ENCODE peak calls at places on chromosome 2, in seven cellular contexts. One of them, this sample, is unnamed.

GRCh38 chr2:98502556-98503335 is 58.1 kb downstream of the INPP4A start:
- DNase-seq in A673: no peak
- DNase-seq in effector memory CD4-positive, alpha-beta T cell: no peak
- DNase-seq in upper lobe of right lung: no peak
- DNase-seq in Panc1: no peak
- DNase-seq in testis: no peak
- DNase-seq in fibroblast of lung: no peak
- DNase-seq in this sample: no peak

GRCh38 chr2:72813841-72814240 is 12.0 kb downstream of the EXOC6B start:
- DNase-seq in upper lobe of right lung: no peak
- DNase-seq in testis: no peak
- DNase-seq in effector memory CD4-positive, alpha-beta T cell: no peak
- DNase-seq in Panc1: no peak
- DNase-seq in fibroblast of lung: peak
- DNase-seq in A673: no peak
- DNase-seq in this sample: no peak

GRCh38 chr2:17835511-17835910 is 19.3 kb downstream of the MSGN1 start:
- DNase-seq in testis: no peak
- DNase-seq in effector memory CD4-positive, alpha-beta T cell: no peak
- DNase-seq in Panc1: no peak
- DNase-seq in fibroblast of lung: no peak
- DNase-seq in upper lobe of right lung: no peak
- DNase-seq in A673: no peak
- DNase-seq in this sample: no peak

GRCh38 chr2:96091141-96091710 is 25.1 kb downstream of the ADRA2B start:
- DNase-seq in fibroblast of lung: no peak
- DNase-seq in testis: no peak
- DNase-seq in effector memory CD4-positive, alpha-beta T cell: no peak
- DNase-seq in upper lobe of right lung: peak
- DNase-seq in Panc1: no peak
- DNase-seq in A673: no peak
- DNase-seq in this sample: no peak

GRCh38 chr2:7703523-7704144 is 786.4 kb downstream of the RNF144A start:
- DNase-seq in upper lobe of right lung: no peak
- DNase-seq in Panc1: no peak
- DNase-seq in fibroblast of lung: no peak
- DNase-seq in A673: no peak
- DNase-seq in effector memory CD4-positive, alpha-beta T cell: no peak
- DNase-seq in testis: no peak
- DNase-seq in this sample: no peak

GRCh38 chr2:1561793-1562521 is 148.7 kb downstream of the TPO start:
- DNase-seq in A673: no peak
- DNase-seq in Panc1: no peak
- DNase-seq in upper lobe of right lung: no peak
- DNase-seq in fibroblast of lung: no peak
- DNase-seq in effector memory CD4-positive, alpha-beta T cell: no peak
- DNase-seq in testis: peak
- DNase-seq in this sample: no peak

GRCh38 chr2:64173156-64174135 is 29.2 kb upstream of the PELI1 start:
- DNase-seq in A673: peak
- DNase-seq in fibroblast of lung: no peak
- DNase-seq in effector memory CD4-positive, alpha-beta T cell: no peak
- DNase-seq in upper lobe of right lung: no peak
- DNase-seq in testis: no peak
- DNase-seq in Panc1: no peak
- DNase-seq in this sample: no peak

GRCh38 chr2:11097038-11097720 is 58.1 kb upstream of the SLC66A3 start:
- DNase-seq in upper lobe of right lung: peak
- DNase-seq in A673: no peak
- DNase-seq in fibroblast of lung: peak
- DNase-seq in testis: peak
- DNase-seq in Panc1: no peak
- DNase-seq in effector memory CD4-positive, alpha-beta T cell: no peak
- DNase-seq in this sample: no peak

GRCh38 chr2:55115795-55116597 is 65.7 kb upstream of the RTN4 start:
- DNase-seq in upper lobe of right lung: no peak
- DNase-seq in fibroblast of lung: peak
- DNase-seq in effector memory CD4-positive, alpha-beta T cell: no peak
- DNase-seq in testis: no peak
- DNase-seq in A673: peak
- DNase-seq in Panc1: no peak
- DNase-seq in this sample: no peak

GRCh38 chr2:25835906-25836305 is 42.4 kb downstream of the ASXL2 start:
- DNase-seq in effector memory CD4-positive, alpha-beta T cell: no peak
- DNase-seq in testis: no peak
- DNase-seq in upper lobe of right lung: no peak
- DNase-seq in A673: no peak
- DNase-seq in Panc1: no peak
- DNase-seq in fibroblast of lung: no peak
- DNase-seq in this sample: no peak

GRCh38 chr2:108220942-108221541 is 18.7 kb upstream of the SULT1C3 start:
- DNase-seq in upper lobe of right lung: peak
- DNase-seq in fibroblast of lung: no peak
- DNase-seq in testis: no peak
- DNase-seq in A673: no peak
- DNase-seq in Panc1: no peak
- DNase-seq in effector memory CD4-positive, alpha-beta T cell: no peak
- DNase-seq in this sample: no peak

GRCh38 chr2:42601076-42601475 is 32.6 kb downstream of the MTA3 start:
- DNase-seq in effector memory CD4-positive, alpha-beta T cell: no peak
- DNase-seq in fibroblast of lung: peak
- DNase-seq in upper lobe of right lung: no peak
- DNase-seq in A673: no peak
- DNase-seq in Panc1: no peak
- DNase-seq in testis: no peak
- DNase-seq in this sample: no peak

GRCh38 chr2:101223814-101224231 is 28.9 kb upstream of the CNOT11 start:
- DNase-seq in upper lobe of right lung: no peak
- DNase-seq in effector memory CD4-positive, alpha-beta T cell: peak
- DNase-seq in A673: no peak
- DNase-seq in Panc1: no peak
- DNase-seq in testis: no peak
- DNase-seq in fibroblast of lung: no peak
- DNase-seq in this sample: no peak

GRCh38 chr2:48332286-48332685 is 197.7 kb upstream of the STON1 start:
- DNase-seq in upper lobe of right lung: no peak
- DNase-seq in A673: peak
- DNase-seq in testis: no peak
- DNase-seq in effector memory CD4-positive, alpha-beta T cell: no peak
- DNase-seq in fibroblast of lung: peak
- DNase-seq in Panc1: no peak
- DNase-seq in this sample: no peak

GRCh38 chr2:101612019-101612418 is 85.5 kb upstream of the MAP4K4 start:
- DNase-seq in upper lobe of right lung: no peak
- DNase-seq in testis: no peak
- DNase-seq in A673: no peak
- DNase-seq in effector memory CD4-positive, alpha-beta T cell: no peak
- DNase-seq in fibroblast of lung: no peak
- DNase-seq in Panc1: no peak
- DNase-seq in this sample: no peak

GRCh38 chr2:27715318-27716165 is 51.9 kb downstream of the SLC4A1AP start:
- DNase-seq in effector memory CD4-positive, alpha-beta T cell: no peak
- DNase-seq in fibroblast of lung: peak
- DNase-seq in A673: peak
- DNase-seq in testis: peak
- DNase-seq in Panc1: no peak
- DNase-seq in upper lobe of right lung: peak
- DNase-seq in this sample: no peak

GRCh38 chr2:233332125-233332524 is 22.2 kb upstream of the DGKD start:
- DNase-seq in Panc1: no peak
- DNase-seq in effector memory CD4-positive, alpha-beta T cell: no peak
- DNase-seq in fibroblast of lung: no peak
- DNase-seq in testis: no peak
- DNase-seq in upper lobe of right lung: no peak
- DNase-seq in A673: no peak
- DNase-seq in this sample: no peak

GRCh38 chr2:69686855-69687254 is 43.3 kb upstream of the AAK1 start:
- DNase-seq in A673: no peak
- DNase-seq in fibroblast of lung: no peak
- DNase-seq in upper lobe of right lung: no peak
- DNase-seq in Panc1: no peak
- DNase-seq in effector memory CD4-positive, alpha-beta T cell: no peak
- DNase-seq in testis: no peak
- DNase-seq in this sample: no peak

GRCh38 chr2:188682864-188683263 is 291.3 kb upstream of the COL3A1 start:
- DNase-seq in testis: no peak
- DNase-seq in effector memory CD4-positive, alpha-beta T cell: no peak
- DNase-seq in fibroblast of lung: no peak
- DNase-seq in Panc1: no peak
- DNase-seq in A673: no peak
- DNase-seq in upper lobe of right lung: no peak
- DNase-seq in this sample: no peak

GRCh38 chr2:64000630-64001381 is 18.4 kb downstream of the VPS54 start:
- DNase-seq in Panc1: no peak
- DNase-seq in fibroblast of lung: no peak
- DNase-seq in upper lobe of right lung: no peak
- DNase-seq in A673: no peak
- DNase-seq in effector memory CD4-positive, alpha-beta T cell: no peak
- DNase-seq in testis: no peak
- DNase-seq in this sample: no peak

GRCh38 chr2:66428986-66429612 is 5.8 kb upstream of the MEIS1 start:
- DNase-seq in Panc1: peak
- DNase-seq in upper lobe of right lung: no peak
- DNase-seq in A673: peak
- DNase-seq in effector memory CD4-positive, alpha-beta T cell: no peak
- DNase-seq in fibroblast of lung: peak
- DNase-seq in testis: no peak
- DNase-seq in this sample: no peak

DNA sequence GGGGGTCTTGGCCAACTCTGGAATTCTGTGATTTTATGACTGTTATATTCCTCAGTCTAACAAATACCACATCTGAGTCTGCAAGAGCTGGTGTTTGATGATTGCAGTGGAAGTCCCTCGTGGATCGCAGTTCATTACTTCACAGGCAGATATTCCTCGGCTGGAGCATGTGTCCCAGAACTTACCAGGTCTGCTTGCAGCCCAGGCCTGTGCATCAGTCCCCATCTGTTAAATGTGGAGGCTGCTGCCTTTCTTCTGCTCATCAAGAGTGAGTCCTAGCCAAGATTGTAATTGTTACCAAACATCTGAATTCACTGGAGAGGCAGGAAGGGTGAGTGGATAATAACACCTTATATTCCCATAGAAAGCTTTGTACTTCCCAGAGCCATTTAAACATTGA is 55.6 kb downstream of the PRKCE start:
- DNase-seq in testis: peak
- DNase-seq in upper lobe of right lung: no peak
- DNase-seq in effector memory CD4-positive, alpha-beta T cell: no peak
- DNase-seq in Panc1: no peak
- DNase-seq in fibroblast of lung: no peak
- DNase-seq in A673: no peak
- DNase-seq in this sample: no peak
- H3K27ac ChIP-seq in testis: no peak
- H3K27ac ChIP-seq in upper lobe of right lung: no peak
- H3K27ac ChIP-seq in effector memory CD4-positive, alpha-beta T cell: no peak
- H3K27ac ChIP-seq in Panc1: no peak
- H3K27ac ChIP-seq in fibroblast of lung: no peak
- H3K27ac ChIP-seq in A673: no peak
- H3K27ac ChIP-seq in this sample: no peak

DNA sequence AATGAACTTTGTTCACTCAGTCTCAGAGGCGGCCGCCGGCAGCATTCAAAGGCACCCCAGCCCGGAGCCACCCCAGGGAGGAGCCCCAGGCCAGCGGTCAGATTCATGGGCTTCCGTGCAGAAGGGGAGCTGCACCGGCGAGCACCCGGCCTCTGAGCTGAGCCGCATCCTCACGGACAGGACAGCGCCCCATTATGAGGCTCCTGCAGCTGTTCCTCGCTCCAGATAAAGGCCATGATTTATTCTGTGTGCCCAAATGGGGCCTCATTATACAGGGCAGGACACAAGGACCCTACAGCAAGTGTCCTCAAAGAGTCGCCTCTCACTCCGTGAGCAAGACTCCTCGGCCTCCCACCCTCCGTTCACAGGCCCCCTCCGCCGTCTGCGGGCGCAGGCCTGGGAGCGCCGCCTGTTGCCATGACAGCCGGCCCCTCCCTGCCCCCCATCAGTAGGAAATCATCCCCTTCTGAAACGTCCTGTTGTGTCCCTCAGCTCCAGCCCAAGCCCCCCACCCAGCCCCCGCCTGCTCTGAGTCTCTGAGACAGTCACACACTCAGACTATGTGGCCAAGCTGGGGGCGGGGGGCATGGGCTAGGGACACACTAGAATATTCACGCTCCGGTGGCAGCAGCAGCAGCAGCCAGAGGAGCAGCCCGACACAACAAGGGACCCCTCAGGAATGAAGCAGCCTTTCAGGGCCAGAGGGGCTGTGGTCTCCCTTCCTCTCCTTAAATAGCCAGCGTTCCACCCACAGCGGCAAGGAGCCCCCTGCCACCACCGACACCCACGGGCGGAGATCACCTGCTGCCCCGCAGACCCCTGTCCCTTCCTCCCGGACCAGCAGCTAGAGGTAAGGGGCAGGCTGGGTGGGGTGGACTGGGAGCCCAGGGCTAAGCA is at the start of gene GPR17:
- DNase-seq in A673: no peak
- DNase-seq in Panc1: no peak
- DNase-seq in upper lobe of right lung: no peak
- DNase-seq in testis: no peak
- DNase-seq in fibroblast of lung: no peak
- DNase-seq in effector memory CD4-positive, alpha-beta T cell: no peak
- DNase-seq in this sample: no peak
- H3K27ac ChIP-seq in A673: no peak
- H3K27ac ChIP-seq in Panc1: no peak
- H3K27ac ChIP-seq in upper lobe of right lung: peak
- H3K27ac ChIP-seq in testis: no peak
- H3K27ac ChIP-seq in fibroblast of lung: no peak
- H3K27ac ChIP-seq in effector memory CD4-positive, alpha-beta T cell: no peak
- H3K27ac ChIP-seq in this sample: peak

GRCh38 chr2:112881217-112882000 is 29.6 kb upstream of the IL37 start:
- DNase-seq in testis: no peak
- DNase-seq in effector memory CD4-positive, alpha-beta T cell: no peak
- DNase-seq in upper lobe of right lung: no peak
- DNase-seq in A673: peak
- DNase-seq in fibroblast of lung: peak
- DNase-seq in Panc1: no peak
- DNase-seq in this sample: no peak
- H3K27ac ChIP-seq in testis: no peak
- H3K27ac ChIP-seq in effector memory CD4-positive, alpha-beta T cell: no peak
- H3K27ac ChIP-seq in upper lobe of right lung: no peak
- H3K27ac ChIP-seq in A673: no peak
- H3K27ac ChIP-seq in fibroblast of lung: no peak
- H3K27ac ChIP-seq in Panc1: no peak
- H3K27ac ChIP-seq in this sample: peak

DNA sequence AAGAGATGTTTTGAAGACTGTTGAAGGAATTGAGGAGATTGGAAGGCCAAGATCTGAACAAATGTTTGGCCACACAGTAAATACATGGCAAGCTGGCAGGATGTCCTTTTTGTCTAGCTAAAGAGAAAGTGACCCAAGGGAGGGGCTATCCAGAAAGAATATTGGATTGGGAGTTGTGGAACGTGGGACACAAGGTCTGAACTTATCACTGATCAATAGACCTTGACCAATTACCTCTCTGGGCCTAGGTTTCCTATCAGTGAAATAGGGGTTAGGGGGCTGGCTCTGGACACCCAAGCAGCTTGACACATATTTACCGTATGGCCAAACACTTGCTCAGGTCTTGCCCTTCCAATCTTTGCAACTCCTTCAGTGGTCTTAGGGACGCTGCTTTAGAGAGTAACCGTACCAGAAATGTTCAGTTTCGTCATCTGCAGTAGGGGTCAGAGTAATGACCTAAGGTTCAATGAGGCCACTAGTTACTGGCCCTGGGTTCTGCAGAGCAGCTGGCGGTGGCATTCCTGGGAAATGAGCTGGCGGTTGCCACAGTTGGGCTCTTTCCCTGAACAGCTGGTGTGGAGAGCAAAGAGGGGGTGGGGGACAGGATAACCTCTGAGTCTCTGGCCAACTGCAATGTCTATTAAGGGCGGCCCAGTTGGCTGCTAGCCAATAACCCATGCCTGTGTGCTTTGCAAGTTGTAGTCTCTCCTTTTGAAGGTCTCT is 70.1 kb upstream of the STPG4 start:
- DNase-seq in fibroblast of lung: peak
- DNase-seq in Panc1: peak
- DNase-seq in upper lobe of right lung: no peak
- DNase-seq in testis: peak
- DNase-seq in effector memory CD4-positive, alpha-beta T cell: no peak
- DNase-seq in A673: no peak
- DNase-seq in this sample: no peak
- H3K27ac ChIP-seq in fibroblast of lung: peak
- H3K27ac ChIP-seq in Panc1: peak
- H3K27ac ChIP-seq in upper lobe of right lung: peak
- H3K27ac ChIP-seq in testis: no peak
- H3K27ac ChIP-seq in effector memory CD4-positive, alpha-beta T cell: no peak
- H3K27ac ChIP-seq in A673: no peak
- H3K27ac ChIP-seq in this sample: no peak

This sample was measured in caudate nucleus.